ENCODE peak calls at places on chromosomes 6 and 20, in eight cellular contexts. U, X, O, G, V, F, D and Z are unnamed samples.

GRCh38 chr6:105272783-105273182 is 93.0 kb upstream of the POPDC3 start:
- DNase-seq in G (no peak), F (no peak), D (peak), O (no peak), V (peak), U (peak), X (no peak), Z (no peak)

GRCh38 chr6:1438471-1438881 is 49.1 kb downstream of the FOXF2 start:
- DNase-seq in D (no peak), F (no peak), O (no peak), V (no peak), X (no peak), G (no peak), U (no peak), Z (no peak)

GRCh38 chr6:36622901-36623546 is 28.9 kb downstream of the SRSF3 start:
- DNase-seq in X (no peak), G (no peak), O (no peak), F (no peak), V (no peak), D (no peak), U (no peak), Z (no peak)

GRCh38 chr6:156807028-156807427 is 29.9 kb downstream of the ARID1B start:
- DNase-seq in V (no peak), O (no peak), X (no peak), U (no peak), D (no peak), G (no peak), F (no peak), Z (no peak)

GRCh38 chr20:47191074-47191673 is 165.3 kb downstream of the ZMYND8 start:
- DNase-seq in O (no peak), U (no peak), G (peak), V (no peak), F (no peak), X (no peak), D (no peak), Z (no peak)

GRCh38 chr6:163260911-163261310 is 153.6 kb upstream of the QKI start:
- DNase-seq in U (no peak), G (no peak), F (no peak), O (peak), D (no peak), V (no peak), X (no peak), Z (no peak)

GRCh38 chr6:102085257-102085656 is 691.7 kb downstream of the GRIK2 start:
- DNase-seq in D (no peak), G (no peak), F (no peak), O (no peak), U (no peak), X (no peak), V (no peak), Z (no peak)

GRCh38 chr20:61310954-61311353 is 58.9 kb downstream of the CDH4 start:
- DNase-seq in D (no peak), F (no peak), V (peak), G (peak), U (peak), O (peak), X (no peak), Z (no peak)

GRCh38 chr6:25713802-25714201 is 40.7 kb upstream of the SLC17A4 start:
- DNase-seq in V (no peak), O (no peak), X (no peak), U (no peak), D (no peak), G (no peak), F (no peak), Z (no peak)

GRCh38 chr6:108561742-108562502 is 1.2 kb downstream of the FOXO3 start:
- DNase-seq in D (peak), O (peak), U (no peak), G (peak), F (no peak), X (no peak), V (peak), Z (no peak)

GRCh38 chr6:21241231-21242130 is 352.1 kb upstream of the SOX4 start:
- DNase-seq in D (no peak), G (no peak), V (no peak), U (no peak), O (no peak), F (no peak), X (no peak), Z (no peak)

GRCh38 chr6:16432075-16433032 is 194.0 kb downstream of the GMPR start:
- DNase-seq in U (no peak), V (no peak), X (peak), D (no peak), G (no peak), O (no peak), F (no peak), Z (no peak)

GRCh38 chr6:137967689-137968467 is 100.8 kb downstream of the TNFAIP3 start:
- DNase-seq in F (no peak), U (no peak), G (no peak), V (no peak), D (no peak), O (no peak), X (no peak), Z (no peak)

GRCh38 chr6:96394727-96395126 is 126.9 kb upstream of the UFL1 start:
- DNase-seq in V (peak), F (no peak), O (no peak), X (no peak), G (no peak), U (peak), D (no peak), Z (no peak)

GRCh38 chr20:49431345-49431744 is 51.1 kb downstream of the KCNB1 start:
- DNase-seq in X (no peak), V (no peak), U (peak), F (no peak), G (peak), D (no peak), O (no peak), Z (no peak)

GRCh38 chr6:75114795-75115194 is 91.1 kb downstream of the COL12A1 start:
- DNase-seq in U (no peak), F (no peak), X (no peak), D (no peak), G (no peak), V (no peak), O (no peak), Z (no peak)

GRCh38 chr6:156957931-156958547 is 180.9 kb downstream of the ARID1B start:
- DNase-seq in G (no peak), O (no peak), D (no peak), U (no peak), X (no peak), F (peak), V (no peak), Z (no peak)

DNA sequence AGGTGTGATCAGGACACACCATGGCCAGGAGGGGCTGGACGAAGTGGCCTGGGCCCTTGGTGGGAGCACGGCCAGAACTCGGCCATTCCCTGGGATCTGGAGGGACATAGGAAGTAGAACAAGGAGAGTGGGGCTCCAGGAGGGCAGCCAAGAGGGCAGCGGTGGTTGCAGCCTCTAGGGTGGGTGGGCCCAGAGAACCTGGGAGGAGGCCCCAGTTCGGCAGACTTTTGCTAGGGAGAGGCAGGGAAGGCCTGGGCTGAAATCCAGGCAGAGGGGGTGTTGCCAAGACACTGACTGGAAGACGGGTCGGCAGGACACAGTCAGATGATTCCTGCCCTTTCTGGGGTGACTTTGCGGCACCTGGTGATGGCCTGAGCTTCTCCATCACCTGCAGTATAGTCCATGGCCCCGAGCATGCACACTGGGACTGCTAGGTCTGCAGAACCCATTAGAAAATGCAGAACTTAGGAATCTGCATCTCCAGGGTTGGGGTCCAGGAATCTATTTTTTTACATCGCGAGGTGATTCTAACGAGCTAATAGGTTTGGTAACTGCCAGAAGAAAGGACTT is 224.8 kb downstream of the SYNDIG1 start:
- DNase-seq in G (no peak), O (no peak), D (peak), X (peak), V (no peak), U (no peak), F (no peak), Z (no peak)
- H3K27ac ChIP-seq in G (no peak), O (no peak), D (no peak), X (no peak), V (no peak), U (no peak), F (no peak), Z (no peak)

GRCh38 chr20:52945268-52945667 is 26.9 kb upstream of the TSHZ2 start:
- DNase-seq in O (no peak), G (no peak), V (no peak), X (no peak), F (no peak), D (no peak), U (no peak), Z (no peak)

GRCh38 chr20:52941803-52942202 is 30.4 kb upstream of the TSHZ2 start:
- DNase-seq in F (no peak), D (no peak), O (no peak), V (no peak), U (no peak), G (no peak), X (no peak), Z (no peak)

GRCh38 chr20:52948491-52948890 is 23.7 kb upstream of the TSHZ2 start:
- DNase-seq in V (no peak), X (no peak), D (no peak), O (no peak), U (no peak), G (no peak), F (no peak), Z (no peak)

GRCh38 chr20:52943185-52943841 is 28.8 kb upstream of the TSHZ2 start:
- DNase-seq in V (peak), U (no peak), G (peak), D (no peak), O (no peak), X (no peak), F (no peak), Z (no peak)

DNA sequence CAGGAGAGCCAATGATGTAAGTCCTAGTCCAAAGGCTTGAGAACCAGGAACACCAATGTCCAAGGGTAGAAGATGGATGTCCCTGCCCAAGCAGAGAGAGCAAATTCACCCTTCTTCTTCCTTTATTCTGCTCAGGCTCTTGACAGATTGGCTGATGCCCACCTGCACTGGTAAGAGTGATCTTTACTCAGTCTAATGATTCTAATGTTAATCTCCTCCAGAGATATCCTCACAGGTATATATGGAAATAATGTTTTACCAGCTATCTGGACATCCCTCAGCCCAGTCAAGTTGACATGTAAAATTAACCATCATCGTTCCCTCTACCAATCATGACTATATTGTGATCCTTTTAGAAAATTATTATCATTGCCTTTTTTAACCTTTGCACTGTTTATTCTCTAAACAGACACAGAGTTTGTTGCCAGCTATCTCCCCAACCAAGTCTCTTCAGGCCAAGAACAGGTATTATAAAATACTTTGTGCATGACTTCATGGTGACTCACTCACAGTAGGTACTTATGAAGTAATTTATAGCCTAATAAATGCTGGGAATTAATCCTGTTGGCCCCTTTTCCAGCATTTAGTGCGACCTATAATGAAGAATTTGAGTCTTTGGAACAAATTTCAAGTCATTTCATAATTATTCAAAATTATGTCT is 26.2 kb upstream of the TSHZ2 start:
- DNase-seq in F (no peak), O (no peak), V (peak), X (no peak), U (no peak), D (no peak), G (peak), Z (no peak)
- H3K27ac ChIP-seq in F (no peak), O (no peak), V (peak), X (no peak), U (no peak), D (no peak), G (peak), Z (no peak)

GRCh38 chr20:33651562-33652048 is 10.5 kb upstream of the C20orf144 start:
- DNase-seq in U (no peak), O (no peak), D (no peak), V (no peak), G (no peak), F (no peak), X (no peak), Z (no peak)

GRCh38 chr20:33653218-33653899 is 8.8 kb upstream of the C20orf144 start:
- DNase-seq in F (peak), X (peak), D (peak), G (peak), O (peak), V (peak), U (peak), Z (peak)

GRCh38 chr20:33650111-33650752 is 11.9 kb upstream of the C20orf144 start:
- DNase-seq in D (no peak), U (no peak), O (no peak), F (no peak), X (no peak), G (no peak), V (no peak), Z (no peak)

GRCh38 chr20:33649201-33649631 is 12.9 kb upstream of the C20orf144 start:
- DNase-seq in V (no peak), O (no peak), G (no peak), X (peak), F (no peak), U (no peak), D (no peak), Z (peak)

DNA sequence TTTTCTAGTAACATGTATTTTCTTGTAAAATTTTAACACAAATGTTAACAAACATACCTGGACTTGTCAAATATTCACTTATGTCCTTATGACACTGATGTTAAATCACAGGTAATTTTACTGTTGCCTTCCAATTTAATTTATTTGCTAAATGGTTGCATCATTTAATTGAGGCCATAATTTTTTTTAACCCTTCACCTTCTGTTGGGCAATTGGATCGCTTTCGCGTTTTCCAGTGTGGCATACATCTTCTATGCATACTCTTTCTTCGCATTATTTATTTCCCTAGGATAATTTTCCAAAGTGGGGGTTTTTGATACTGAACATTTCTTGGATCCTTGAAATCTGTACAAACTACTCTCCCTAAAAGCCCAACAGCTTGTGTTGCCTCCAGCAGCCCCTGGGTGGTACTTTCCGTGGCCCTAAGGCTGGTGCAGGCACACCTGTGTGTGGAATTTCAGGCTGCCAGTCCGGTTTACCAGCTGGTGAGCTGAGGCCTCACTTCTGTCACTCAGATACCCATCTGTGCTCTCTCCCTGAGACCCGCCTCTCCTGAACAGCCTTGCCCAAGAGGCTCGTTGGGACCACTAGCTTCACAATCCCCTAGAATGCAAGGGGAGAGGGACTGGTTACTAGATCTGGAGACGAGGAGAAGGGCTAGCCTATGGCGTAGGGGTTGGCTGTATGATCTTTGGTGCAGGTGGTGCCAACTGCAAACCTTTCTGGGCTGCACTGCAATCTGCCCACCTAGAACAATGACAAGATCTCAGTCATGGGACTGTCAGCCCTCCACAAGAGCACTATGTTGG is 11.2 kb upstream of the C20orf144 start:
- DNase-seq in X (no peak), O (no peak), D (no peak), U (no peak), F (no peak), G (peak), V (peak), Z (no peak)
- H3K27ac ChIP-seq in X (no peak), O (no peak), D (no peak), U (no peak), F (no peak), G (peak), V (no peak), Z (no peak)

GRCh38 chr6:142938510-142938909 is 6.5 kb downstream of the HIVEP2 start:
- DNase-seq in X (no peak), F (no peak), U (no peak), O (no peak), V (peak), G (no peak), D (no peak), Z (no peak)
- H3K27ac ChIP-seq in X (no peak), F (peak), U (no peak), O (no peak), V (no peak), G (no peak), D (no peak), Z (no peak)

DNA sequence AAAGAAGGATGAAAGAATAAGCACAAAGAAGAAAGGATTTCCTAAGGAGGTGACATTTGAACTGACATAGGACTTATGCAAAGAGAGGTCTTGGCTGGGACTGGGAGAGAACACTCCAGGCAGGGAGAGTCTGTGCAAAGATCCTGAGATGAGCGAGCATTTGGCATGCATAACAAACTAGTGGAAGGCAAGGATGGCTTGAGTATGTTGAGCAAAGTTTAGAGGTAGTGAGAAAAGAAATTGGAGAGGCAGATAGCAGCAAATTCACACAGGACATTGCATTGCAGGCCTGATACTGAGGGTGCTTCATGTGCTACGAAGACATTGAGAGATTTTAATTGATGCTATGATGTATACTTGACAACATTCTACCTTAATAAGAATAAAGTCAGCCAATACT is 237.8 kb downstream of the ZNF217 start:
- DNase-seq in G (no peak), X (no peak), U (no peak), O (no peak), V (no peak), D (no peak), F (no peak), Z (no peak)
- H3K27ac ChIP-seq in G (no peak), X (no peak), U (no peak), O (no peak), V (no peak), D (no peak), F (no peak), Z (no peak)

GRCh38 chr6:111769365-111770127 is 103.7 kb downstream of the FYN start:
- DNase-seq in F (no peak), X (no peak), G (no peak), U (no peak), V (no peak), O (no peak), D (no peak), Z (no peak)
- H3K27ac ChIP-seq in F (peak), X (no peak), G (no peak), U (no peak), V (no peak), O (no peak), D (no peak), Z (no peak)